ENCODE peak calls at places on chromosome 9, in nine cellular contexts. P, Z, U, A, C, M, S, V and D are unnamed samples.

GRCh38 chr9:129383415-129384088 is 205.5 kb upstream of the IER5L start:
- DNase-seq in P (peak), Z (peak), U (peak), A (peak), C (peak), M (peak), S (no peak), V (peak), D (no peak)

GRCh38 chr9:120212853-120213200 is 367.1 kb downstream of the CDK5RAP2 start:
- DNase-seq in P (no peak), Z (no peak), U (no peak), A (no peak), C (no peak), M (no peak), S (no peak), V (no peak), D (no peak)

GRCh38 chr9:134778841-134779411 is 101.7 kb upstream of the FCN2 start:
- DNase-seq in P (peak), Z (peak), U (no peak), A (peak), C (no peak), M (no peak), S (peak), V (no peak), D (peak)

GRCh38 chr9:124739360-124739759 is 31.8 kb downstream of the NR6A1 start:
- DNase-seq in P (no peak), Z (no peak), U (no peak), A (no peak), C (no peak), M (no peak), S (no peak), V (no peak), D (no peak)

GRCh38 chr9:90915693-90916092 is 114.1 kb downstream of the SYK start:
- DNase-seq in P (no peak), Z (no peak), U (no peak), A (no peak), C (peak), M (peak), S (no peak), V (no peak), D (peak)

GRCh38 chr9:79799691-79800345 is 228.1 kb downstream of the TLE4 start:
- DNase-seq in P (no peak), Z (peak), U (no peak), A (peak), C (no peak), M (no peak), S (no peak), V (no peak), D (no peak)

GRCh38 chr9:132350861-132351315 is 3.9 kb downstream of the SETX start:
- DNase-seq in P (no peak), Z (no peak), U (no peak), A (no peak), C (peak), M (peak), S (no peak), V (peak), D (no peak)

GRCh38 chr9:21555911-21556310 is 73.8 kb upstream of the IFNE start:
- DNase-seq in P (no peak), Z (no peak), U (no peak), A (no peak), C (no peak), M (no peak), S (no peak), V (no peak), D (no peak)

GRCh38 chr9:86503926-86504325 is 149.7 kb upstream of the TUT7 start:
- DNase-seq in P (no peak), Z (no peak), U (no peak), A (no peak), C (no peak), M (no peak), S (no peak), V (no peak), D (no peak)

GRCh38 chr9:115162946-115163345 is 45.0 kb upstream of the TNC start:
- DNase-seq in P (no peak), Z (no peak), U (no peak), A (no peak), C (no peak), M (no peak), S (no peak), V (no peak), D (no peak)